ENCODE peak calls at places on chromosome 6, in seven cellular contexts. H, A, E, J, Q, I and F are unnamed samples.

GRCh38 chr6:16973545-16974386 is 128.1 kb upstream of the STMND1 start:
- DNase-seq in H (no peak), A (no peak), E (no peak), J (no peak), Q (no peak), I (no peak), F (no peak)

GRCh38 chr6:4069199-4069598 is 9.7 kb downstream of the FAM217A start:
- DNase-seq in H (no peak), A (no peak), E (no peak), J (no peak), Q (no peak), I (no peak), F (no peak)

GRCh38 chr6:77462359-77463307 is 658 bp downstream of the HTR1B start:
- DNase-seq in H (no peak), A (no peak), E (no peak), J (no peak), Q (no peak), I (no peak), F (no peak)

GRCh38 chr6:55882731-55883595 is 7.6 kb upstream of the BMP5 start:
- DNase-seq in H (no peak), A (no peak), E (no peak), J (no peak), Q (peak; percentile 94), I (no peak), F (no peak)

GRCh38 chr6:161549977-161550655 is 276.3 kb upstream of the AGPAT4 start:
- DNase-seq in H (no peak), A (no peak), E (no peak), J (peak; percentile 96), Q (no peak), I (no peak), F (no peak)

GRCh38 chr6:68777956-68778355 is 142.9 kb downstream of the ADGRB3 start:
- DNase-seq in H (no peak), A (no peak), E (peak; percentile 40), J (peak; percentile 37), Q (peak; percentile 31), I (no peak), F (no peak)

GRCh38 chr6:144485531-144485930 is 200.4 kb downstream of the UTRN start:
- DNase-seq in H (no peak), A (no peak), E (no peak), J (no peak), Q (no peak), I (no peak), F (no peak)

GRCh38 chr6:142152731-142153130 is 5.7 kb downstream of the VTA1 start:
- DNase-seq in H (no peak), A (no peak), E (no peak), J (no peak), Q (peak; percentile 73), I (no peak), F (no peak)

GRCh38 chr6:133348846-133349245 is 107.7 kb downstream of the EYA4 start:
- DNase-seq in H (no peak), A (no peak), E (no peak), J (no peak), Q (no peak), I (no peak), F (no peak)

GRCh38 chr6:131136021-131136847 is 967 bp downstream of the AKAP7 start:
- DNase-seq in H (peak; percentile 7), A (no peak), E (no peak), J (no peak), Q (peak; percentile 62), I (no peak), F (peak; percentile 13)

GRCh38 chr6:149990109-149990671 is 26.4 kb downstream of the ULBP1 start:
- DNase-seq in H (no peak), A (no peak), E (no peak), J (no peak), Q (no peak), I (no peak), F (no peak)

GRCh38 chr6:2792330-2792729 is 27.1 kb downstream of the WRNIP1 start:
- DNase-seq in H (no peak), A (no peak), E (no peak), J (no peak), Q (no peak), I (no peak), F (no peak)

GRCh38 chr6:45640811-45641210 is 263.1 kb upstream of the SUPT3H start:
- DNase-seq in H (no peak), A (no peak), E (no peak), J (no peak), Q (no peak), I (no peak), F (no peak)

GRCh38 chr6:73797861-73798260 is 101.9 kb downstream of the CD109 start:
- DNase-seq in H (no peak), A (no peak), E (no peak), J (no peak), Q (no peak), I (no peak), F (no peak)

GRCh38 chr6:109308018-109308492 is 74.2 kb downstream of the CD164 start:
- DNase-seq in H (peak; percentile 32), A (no peak), E (no peak), J (no peak), Q (peak; percentile 94), I (no peak), F (no peak)

GRCh38 chr6:18703546-18703945 is 316.4 kb downstream of the RNF144B start:
- DNase-seq in H (no peak), A (no peak), E (no peak), J (no peak), Q (no peak), I (no peak), F (no peak)

GRCh38 chr6:148885154-148885870 is 138.5 kb downstream of the UST start:
- DNase-seq in H (no peak), A (no peak), E (no peak), J (no peak), Q (peak; percentile 86), I (no peak), F (no peak)

GRCh38 chr6:79684821-79685220 is 53.7 kb downstream of the SH3BGRL2 start:
- DNase-seq in H (no peak), A (no peak), E (no peak), J (no peak), Q (no peak), I (no peak), F (no peak)

GRCh38 chr6:138219398-138219797 is 1.1 kb upstream of the PBOV1 start:
- DNase-seq in H (no peak), A (no peak), E (no peak), J (no peak), Q (no peak), I (no peak), F (no peak)

GRCh38 chr6:75505426-75505825 is 11.8 kb upstream of the FILIP1 start:
- DNase-seq in H (no peak), A (no peak), E (no peak), J (no peak), Q (no peak), I (no peak), F (no peak)

GRCh38 chr6:136791296-136792065 is 796 bp downstream of the MAP3K5 start:
- DNase-seq in H (peak; percentile 47), A (peak; percentile 34), E (no peak), J (peak; percentile 17), Q (peak; percentile 62), I (peak; percentile 37), F (peak; percentile 23)

GRCh38 chr6:144064831-144065668 is 30.3 kb downstream of the SF3B5 start:
- DNase-seq in H (peak; percentile 20), A (no peak), E (no peak), J (no peak), Q (no peak), I (no peak), F (no peak)